ENCODE peak calls at places on chromosomes 1 and 21, in six cellular contexts. V is IMR-90, W is ascending aorta, C is BE2C, H is OCI-LY7, P is hepatocyte. M is an unnamed sample. For H3K4me1, the result is how much of the 10 kb centered on the place peaks cover.

GRCh38 chr1:32892368-32893197 is 6.3 kb downstream of the HPCA start:
- DNase-seq in V (no peak), W (no peak), C (peak), H (peak), P (peak), M (peak)

GRCh38 chr1:29390075-29390474 is 153.8 kb downstream of the PTPRU start:
- DNase-seq in V (no peak), W (no peak), C (no peak), H (no peak), P (no peak), M (no peak)

GRCh38 chr1:241411056-241411775 is 54.2 kb upstream of the RGS7 start:
- DNase-seq in V (peak), W (no peak), C (no peak), H (no peak), P (no peak), M (no peak)

GRCh38 chr1:17791055-17791390 is 35.9 kb downstream of the ACTL8 start:
- DNase-seq in V (no peak), W (peak), C (peak), H (no peak), P (no peak), M (no peak)

GRCh38 chr1:9195651-9196050 is 38.9 kb upstream of the H6PD start:
- DNase-seq in V (no peak), W (no peak), C (no peak), H (no peak), P (no peak), M (no peak)

GRCh38 chr1:81848880-81849500 is 48.3 kb downstream of the ADGRL2 start:
- DNase-seq in V (no peak), W (no peak), C (no peak), H (no peak), P (no peak), M (no peak)

GRCh38 chr21:44530903-44531605 is 8.9 kb downstream of the KRTAP10-1 start:
- DNase-seq in V (no peak), W (peak), C (peak), H (no peak), P (no peak), M (no peak)

GRCh38 chr1:53573931-53574330 is 114.7 kb downstream of the DMRTB1 start:
- DNase-seq in V (no peak), W (no peak), C (no peak), H (no peak), P (no peak), M (no peak)

GRCh38 chr1:245687636-245688535 is 533.1 kb downstream of the KIF26B start:
- DNase-seq in V (no peak), W (no peak), C (no peak), H (no peak), P (no peak), M (peak)

GRCh38 chr21:25535811-25536210 is 71.5 kb downstream of the MRPL39 start:
- DNase-seq in V (no peak), W (no peak), C (no peak), H (no peak), P (no peak), M (no peak)

GRCh38 chr21:25536752-25537151 is 70.5 kb downstream of the MRPL39 start:
- DNase-seq in V (no peak), W (no peak), C (no peak), H (no peak), P (no peak), M (no peak)

GRCh38 chr21:25541042-25541441 is 66.2 kb downstream of the MRPL39 start:
- DNase-seq in V (no peak), W (no peak), C (no peak), H (no peak), P (no peak), M (no peak)

GRCh38 chr21:25537174-25537573 is 70.1 kb downstream of the MRPL39 start:
- DNase-seq in V (no peak), W (no peak), C (no peak), H (no peak), P (no peak), M (no peak)
- H3K4me1 ChIP-seq in V (under half), W (under half), C (under half), H (under half), P (under half), M (under half)

GRCh38 chr1:248007778-248008177 is 5.7 kb upstream of the OR2L5 start:
- DNase-seq in V (no peak), W (no peak), C (no peak), H (no peak), P (no peak), M (no peak)

GRCh38 chr1:248015801-248016200 is 2.3 kb downstream of the OR2L5 start:
- DNase-seq in V (no peak), W (no peak), C (no peak), H (no peak), P (no peak), M (no peak)

GRCh38 chr1:248009681-248010080 is 3.8 kb upstream of the OR2L5 start:
- DNase-seq in V (no peak), W (no peak), C (no peak), H (no peak), P (no peak), M (no peak)

DNA sequence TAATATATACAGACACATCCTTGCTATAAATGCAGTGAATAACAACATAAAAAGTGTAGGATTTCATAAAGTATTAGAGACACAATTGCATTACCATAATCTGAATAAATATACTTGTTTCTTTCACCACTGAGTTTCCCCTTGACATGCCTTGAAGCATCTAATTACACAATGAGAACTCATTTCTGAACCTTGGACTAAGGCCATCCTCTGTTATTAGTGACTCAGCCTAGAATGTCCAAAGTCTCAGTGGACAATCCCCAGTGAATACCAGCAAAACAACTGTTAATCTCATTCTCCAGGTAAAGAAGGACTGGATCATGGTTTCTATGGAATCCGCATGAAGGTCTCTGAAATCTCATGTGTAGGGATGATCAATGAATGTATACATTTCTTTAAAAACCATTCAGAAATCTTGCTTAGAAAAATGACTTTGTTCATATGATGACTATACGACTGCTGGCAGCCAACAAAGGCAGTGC is at the start of gene OR2L5:
- DNase-seq in V (no peak), W (no peak), C (no peak), H (no peak), P (no peak), M (no peak)
- H3K4me1 ChIP-seq in V (under half), W (under half), C (under half), H (under half), P (under half), M (under half)

GRCh38 chr1:2312589-2313301 is 78.6 kb downstream of the MORN1 start:
- DNase-seq in V (no peak), W (no peak), C (no peak), H (no peak), P (no peak), M (peak)
- H3K4me1 ChIP-seq in V (under half), W (under half), C (under half), H (under half), P (under half), M (under half)

GRCh38 chr1:39895096-39895495 is 6.6 kb downstream of the MYCL start:
- DNase-seq in V (no peak), W (no peak), C (no peak), H (no peak), P (no peak), M (no peak)
- H3K4me1 ChIP-seq in V (under half), W (under half), C (under half), H (under half), P (under half), M (half or more)

GRCh38 chr1:200081982-200082272 is 54.4 kb downstream of the NR5A2 start:
- DNase-seq in V (no peak), W (no peak), C (no peak), H (no peak), P (no peak), M (no peak)
- H3K4me1 ChIP-seq in V (under half), W (under half), C (under half), H (under half), P (under half), M (half or more)

DNA sequence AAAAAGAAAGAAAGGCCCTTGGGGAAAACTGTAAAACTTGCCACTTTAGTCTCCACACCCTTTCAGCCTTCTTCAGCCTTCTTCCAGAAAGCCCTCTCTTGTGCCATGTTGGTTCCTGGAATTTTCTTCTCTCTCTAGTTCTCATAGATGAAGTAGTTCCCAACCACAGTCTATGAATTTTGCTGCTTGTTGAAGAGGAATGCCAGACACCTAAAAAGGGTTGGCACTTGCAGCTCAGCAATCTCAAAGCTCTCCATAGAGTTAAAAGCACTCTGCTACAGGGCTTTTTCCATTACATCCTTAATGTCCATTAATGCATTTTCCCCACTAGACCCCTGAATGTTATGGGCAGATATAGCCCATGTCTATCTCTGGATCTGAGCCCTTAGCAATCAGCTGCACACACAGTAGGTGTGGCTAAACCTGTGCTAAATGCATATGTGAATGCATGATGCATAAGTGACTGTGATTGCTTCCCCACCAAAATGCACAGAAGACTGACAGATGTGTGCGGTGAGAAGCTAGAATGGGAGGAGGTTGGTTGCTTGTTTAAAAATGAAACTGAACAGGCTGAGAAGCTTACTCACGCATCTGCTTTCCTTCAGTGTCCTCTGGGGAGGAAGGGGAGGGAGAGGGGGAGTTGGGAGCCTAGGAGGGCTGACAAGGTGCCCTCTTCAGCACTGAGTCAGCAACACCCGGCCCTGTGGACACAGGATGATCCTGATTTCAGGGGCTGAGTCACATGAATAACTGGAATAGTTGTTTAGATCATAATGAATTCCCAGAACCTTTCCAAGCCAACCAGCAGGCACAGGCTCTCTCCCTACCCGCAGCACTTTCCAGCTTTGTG is 146.1 kb upstream of the FGGY start:
- DNase-seq in V (peak), W (peak), C (peak), H (no peak), P (peak), M (peak)
- H3K4me1 ChIP-seq in V (under half), W (under half), C (under half), H (under half), P (under half), M (under half)

GRCh38 chr1:20169932-20170331 is 16.0 kb upstream of the UBXN10 start:
- DNase-seq in V (no peak), W (no peak), C (no peak), H (no peak), P (no peak), M (no peak)
- H3K4me1 ChIP-seq in V (under half), W (under half), C (under half), H (half or more), P (under half), M (under half)

DNA sequence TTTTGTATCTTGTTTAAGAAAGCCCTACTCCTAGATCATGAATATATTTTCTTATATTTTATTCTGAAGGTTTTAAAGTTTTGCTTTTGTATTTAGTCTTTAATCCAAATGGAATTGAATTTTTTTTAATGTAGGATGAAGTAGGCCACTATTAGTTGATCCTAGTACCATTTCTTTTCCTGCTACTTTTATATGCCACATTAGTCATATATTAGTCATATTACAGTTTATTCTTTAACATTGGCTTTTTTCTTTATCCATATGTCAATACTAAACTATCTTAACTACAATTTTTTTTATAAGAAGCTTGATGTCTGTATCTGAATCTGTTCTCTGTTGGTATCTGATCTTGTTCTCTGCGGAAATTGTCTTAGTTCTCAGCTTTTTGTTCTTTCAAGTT is 48.8 kb downstream of the MAN1A2 start:
- DNase-seq in V (peak), W (no peak), C (no peak), H (no peak), P (no peak), M (no peak)
- H3K4me1 ChIP-seq in V (under half), W (under half), C (under half), H (under half), P (under half), M (under half)

M was measured in body of pancreas.